ENCODE peak calls at places on chromosomes 13 and 19, in six cellular contexts. Y, G, L, F, A and V are unnamed samples.
A peak's percentile ranks its signal among the peaks of the same experiment; 100 is the strongest.

GRCh38 chr13:73556902-73557301 is 498.1 kb downstream of the KLF5 start:
- DNase-seq in Y (no peak), G (no peak), L (no peak), F (no peak), A (no peak), V (no peak)

GRCh38 chr13:100436099-100436498 is 152.5 kb downstream of the GGACT start:
- DNase-seq in Y (no peak), G (no peak), L (no peak), F (no peak), A (no peak), V (no peak)

GRCh38 chr13:27359203-27359821 is 65.1 kb upstream of the GTF3A start:
- DNase-seq in Y (no peak), G (peak; percentile 87), L (peak; percentile 70), F (peak; percentile 54), A (peak; percentile 62), V (peak; percentile 80)

GRCh38 chr19:7921955-7922840 is 2.1 kb downstream of the SNAPC2 start:
- DNase-seq in Y (no peak), G (no peak), L (no peak), F (no peak), A (no peak), V (no peak)

GRCh38 chr13:48908381-48909087 is 67.2 kb upstream of the FNDC3A start:
- DNase-seq in Y (no peak), G (no peak), L (no peak), F (no peak), A (no peak), V (no peak)

GRCh38 chr13:92074658-92075057 is 676.2 kb downstream of the GPC5 start:
- DNase-seq in Y (no peak), G (no peak), L (no peak), F (no peak), A (no peak), V (peak; percentile 50)

GRCh38 chr13:40878823-40879222 is 89.4 kb downstream of the SLC25A15 start:
- DNase-seq in Y (no peak), G (no peak), L (no peak), F (no peak), A (no peak), V (no peak)

GRCh38 chr19:14470031-14470876 is 4.9 kb downstream of the PTGER1 start:
- DNase-seq in Y (no peak), G (no peak), L (no peak), F (no peak), A (no peak), V (no peak)

GRCh38 chr19:49976496-49976895 is 15.5 kb upstream of the SIGLEC11 start:
- DNase-seq in Y (no peak), G (no peak), L (no peak), F (no peak), A (no peak), V (no peak)

GRCh38 chr19:41353466-41354342 is at the start of gene TGFB1:
- DNase-seq in Y (no peak), G (peak; percentile 96), L (peak; percentile 96), F (peak; percentile 76), A (peak; percentile 97), V (peak; percentile 58)

GRCh38 chr19:18915639-18916038 is 3.5 kb downstream of the COPE start:
- DNase-seq in Y (no peak), G (peak; percentile 70), L (no peak), F (no peak), A (no peak), V (peak; percentile 44)

GRCh38 chr13:95176611-95177259 is 124.5 kb downstream of the ABCC4 start:
- DNase-seq in Y (no peak), G (no peak), L (peak; percentile 14), F (no peak), A (no peak), V (no peak)

GRCh38 chr13:40109324-40109958 is 454.0 kb downstream of the COG6 start:
- DNase-seq in Y (no peak), G (no peak), L (no peak), F (peak; percentile 70), A (no peak), V (no peak)

GRCh38 chr19:44694184-44694579 is 4.8 kb upstream of the CEACAM16 start:
- DNase-seq in Y (no peak), G (no peak), L (no peak), F (no peak), A (no peak), V (peak; percentile 59)

GRCh38 chr13:105817498-105817897 is 718.0 kb downstream of the EFNB2 start:
- DNase-seq in Y (no peak), G (no peak), L (no peak), F (no peak), A (no peak), V (no peak)

GRCh38 chr19:55070755-55071502 is 4.7 kb upstream of the EPS8L1 start:
- DNase-seq in Y (no peak), G (peak; percentile 85), L (no peak), F (peak; percentile 11), A (no peak), V (no peak)

GRCh38 chr13:51681037-51681678 is 96.9 kb downstream of the WDFY2 start:
- DNase-seq in Y (no peak), G (no peak), L (no peak), F (peak; percentile 41), A (no peak), V (no peak)

GRCh38 chr13:60267498-60268202 is 103.9 kb upstream of the DIAPH3 start:
- DNase-seq in Y (no peak), G (peak; percentile 51), L (peak; percentile 33), F (no peak), A (peak; percentile 69), V (no peak)

GRCh38 chr19:33241530-33242101 is 16.0 kb upstream of the SLC7A10 start:
- DNase-seq in Y (no peak), G (peak; percentile 67), L (peak; percentile 30), F (no peak), A (no peak), V (no peak)

GRCh38 chr13:111082240-111082639 is 32.9 kb upstream of the ARHGEF7 start:
- DNase-seq in Y (no peak), G (no peak), L (no peak), F (no peak), A (no peak), V (no peak)

GRCh38 chr19:55106591-55106990 is 10.8 kb downstream of the PPP1R12C start:
- DNase-seq in Y (no peak), G (no peak), L (no peak), F (no peak), A (no peak), V (no peak)

GRCh38 chr13:40506592-40507446 is 159.6 kb downstream of the FOXO1 start:
- DNase-seq in Y (no peak), G (no peak), L (no peak), F (no peak), A (no peak), V (no peak)

GRCh38 chr19:7658219-7658686 is 10.6 kb upstream of the RETN start:
- DNase-seq in Y (no peak), G (peak; percentile 72), L (no peak), F (no peak), A (no peak), V (no peak)

GRCh38 chr13:42492372-42492920 is 81.5 kb upstream of the TNFSF11 start:
- DNase-seq in Y (no peak), G (no peak), L (no peak), F (no peak), A (no peak), V (no peak)

GRCh38 chr19:55247621-55248099 is 11.2 kb downstream of the PPP6R1 start:
- DNase-seq in Y (no peak), G (peak; percentile 50), L (no peak), F (no peak), A (no peak), V (no peak)

GRCh38 chr13:24183741-24184182 is 23.2 kb downstream of the SPATA13 start:
- DNase-seq in Y (no peak), G (peak; percentile 60), L (no peak), F (no peak), A (no peak), V (no peak)

GRCh38 chr19:41029524-41030432 is 38.7 kb downstream of the CYP2B6 start:
- DNase-seq in Y (no peak), G (no peak), L (no peak), F (no peak), A (no peak), V (no peak)

GRCh38 chr13:39106216-39106995 is 68.2 kb downstream of the NHLRC3 start:
- DNase-seq in Y (no peak), G (no peak), L (no peak), F (no peak), A (no peak), V (no peak)

GRCh38 chr13:33644607-33645543 is 173.1 kb upstream of the RFC3 start:
- DNase-seq in Y (no peak), G (no peak), L (no peak), F (no peak), A (no peak), V (no peak)

GRCh38 chr19:9407827-9408226 is 27.5 kb downstream of the ZNF266 start:
- DNase-seq in Y (no peak), G (no peak), L (no peak), F (no peak), A (no peak), V (no peak)
- H3K9me3 ChIP-seq in Y (peaks cover 38% of the 10 kb centered on the region), G (peaks cover 41% of the 10 kb centered on the region), L (peaks cover 44% of the 10 kb centered on the region), F (peaks cover 54% of the 10 kb centered on the region), A (peaks cover 53% of the 10 kb centered on the region), V (peaks cover 7% of the 10 kb centered on the region)

GRCh38 chr19:52034051-52034728 is 6.0 kb upstream of the ZNF614 start:
- DNase-seq in Y (no peak), G (no peak), L (no peak), F (no peak), A (no peak), V (no peak)

GRCh38 chr19:52028780-52029123 is 573 bp upstream of the ZNF614 start:
- DNase-seq in Y (no peak), G (no peak), L (no peak), F (no peak), A (no peak), V (peak; percentile 8)

GRCh38 chr19:52028027-52028779 is at the start of gene ZNF614:
- DNase-seq in Y (peak; percentile 51), G (peak; percentile 94), L (peak; percentile 83), F (no peak), A (peak; percentile 88), V (peak; percentile 85)
- H3K9me3 ChIP-seq in Y (peaks cover 37% of the 10 kb centered on the region), G (peaks cover 11% of the 10 kb centered on the region), L (peaks cover 22% of the 10 kb centered on the region), F (peaks cover 28% of the 10 kb centered on the region), A (peaks cover 52% of the 10 kb centered on the region), V (peaks cover 4% of the 10 kb centered on the region)

GRCh38 chr19:27393591-27393990 is 1819.4 kb downstream of the UQCRFS1 start:
- DNase-seq in Y (no peak), G (no peak), L (no peak), F (no peak), A (no peak), V (no peak)
- H3K9me3 ChIP-seq in Y (peaks cover 5% of the 10 kb centered on the region), G (no peaks in the 10 kb centered on the region), L (no peaks in the 10 kb centered on the region), F (peaks cover 7% of the 10 kb centered on the region), A (no peaks in the 10 kb centered on the region), V (peaks cover 3% of the 10 kb centered on the region)

DNA sequence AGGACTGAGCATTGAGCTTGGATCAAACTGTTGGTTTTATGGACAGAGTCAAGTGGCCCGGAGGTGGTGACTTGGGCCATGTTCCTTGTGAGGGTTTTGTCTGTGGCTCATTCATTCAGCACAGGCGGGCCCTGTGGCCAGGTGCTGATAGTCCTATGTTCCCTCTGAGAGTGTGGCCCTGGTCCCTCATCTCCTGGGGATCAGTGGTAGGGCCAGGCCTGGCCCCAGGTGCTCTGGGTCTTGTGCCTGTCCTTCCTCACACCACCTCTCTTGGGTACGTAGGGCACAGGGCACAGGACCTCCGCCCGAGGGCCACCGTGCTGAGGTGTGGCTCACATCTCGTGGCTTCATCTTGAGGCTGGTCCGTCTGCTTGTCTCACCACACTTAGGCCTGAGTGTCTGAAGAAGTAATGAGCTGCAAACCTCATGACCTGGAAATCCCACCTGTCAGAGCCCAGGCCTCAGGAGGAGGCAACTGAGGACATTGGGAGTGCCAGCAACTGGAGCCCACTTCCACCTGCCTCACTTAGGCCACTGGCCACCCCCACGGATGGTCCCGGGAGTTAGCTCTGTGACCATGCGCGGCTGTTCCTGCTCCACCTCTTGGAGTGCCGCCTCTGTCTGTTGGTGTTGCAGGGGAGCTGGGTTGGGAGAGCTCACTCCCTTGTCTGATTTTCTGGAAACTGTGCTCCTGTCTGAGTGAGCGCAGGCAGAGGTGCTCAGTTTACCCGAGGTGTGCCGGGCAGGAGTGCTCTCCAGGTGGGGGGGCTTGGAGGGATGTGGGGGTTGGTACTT is 53.4 kb downstream of the KDM4B start:
- DNase-seq in Y (no peak), G (no peak), L (no peak), F (no peak), A (no peak), V (no peak)
- H3K9me3 ChIP-seq in Y (peaks cover 10% of the 10 kb centered on the region), G (no peaks in the 10 kb centered on the region), L (no peaks in the 10 kb centered on the region), F (peaks cover 3% of the 10 kb centered on the region), A (no peaks in the 10 kb centered on the region), V (no peaks in the 10 kb centered on the region)